ENCODE peak calls at places on chromosomes 1 and 21, in eight cellular contexts. C is Right ventricle myocardium inferior; W is IMR-90; A is naive B cell; Y is psoas muscle; G is activated CD8-positive, alpha-beta memory T cell treated with anti-CD3 and anti-CD28 coated beads, Interleukin-2, amount 10 ng/mL, durations not matched to agents 7 days and 5 days; I is CD8-positive, alpha-beta T cell; R is stimulated activated effector memory CD8-positive, alpha-beta T cell treated with anti-CD3 and anti-CD28 coated beads, Interleukin-12 subunit alpha, Interleukin-12 subunit beta, amount 100 ng/mL, for 72 hours. Z is an unnamed sample.

GRCh38 chr1:95388041-95388440 is 154.0 kb downstream of the RWDD3 start:
- ATAC-seq in G (no peak), R (no peak), A (no peak), W (no peak), Y (no peak), C (no peak), I (no peak), Z (no peak)

GRCh38 chr1:11037740-11038182 is 9.3 kb downstream of the MASP2 start:
- ATAC-seq in I (peak), W (peak), G (peak), R (peak), Y (peak), C (peak), A (peak), Z (peak)

GRCh38 chr21:38503588-38503987 is 5.3 kb upstream of the ERG start:
- ATAC-seq in W (no peak), A (no peak), I (no peak), G (no peak), Y (no peak), R (no peak), C (no peak), Z (peak)

GRCh38 chr1:75099581-75099980 is 34.6 kb upstream of the LHX8 start:
- ATAC-seq in R (no peak), G (no peak), C (no peak), Y (no peak), W (no peak), I (no peak), A (no peak), Z (no peak)

GRCh38 chr1:229619614-229620013 is 6.3 kb downstream of the TAF5L start:
- ATAC-seq in W (no peak), R (no peak), I (no peak), C (no peak), G (no peak), A (no peak), Y (no peak), Z (no peak)

GRCh38 chr1:98019747-98020146 is 98.9 kb upstream of the DPYD start:
- ATAC-seq in A (no peak), R (no peak), I (no peak), W (peak), G (no peak), Y (no peak), C (no peak), Z (no peak)

GRCh38 chr1:91582431-91582921 is 81.8 kb downstream of the CDC7 start:
- ATAC-seq in A (no peak), R (no peak), W (peak), C (no peak), G (no peak), Y (peak), I (no peak), Z (peak)

GRCh38 chr1:55474168-55474786 is 259.1 kb upstream of the USP24 start:
- ATAC-seq in I (no peak), Y (no peak), R (no peak), W (peak), A (no peak), C (no peak), G (no peak), Z (peak)

GRCh38 chr1:50976111-50976889 is 6.3 kb downstream of the CDKN2C start:
- ATAC-seq in Y (no peak), G (peak), A (no peak), I (no peak), W (no peak), R (peak), C (no peak), Z (no peak)

Z was measured in gastroesophageal sphincter.